ENCODE peak calls at places on chromosomes 1 and 21, in four cellular contexts. R is IMR-90, J is nucleus accumbens, D is AG08396. W is an unnamed sample.

GRCh38 chr1:56819393-56819899 is at the start of gene FYB2:
- DNase-seq in R (no peak), D (no peak), J (no peak), W (no peak)

GRCh38 chr1:227343727-227344551 is 25.6 kb upstream of the CDC42BPA start:
- DNase-seq in J (no peak), D (peak), R (peak), W (peak)

GRCh38 chr1:64550946-64551345 is 81.0 kb downstream of the CACHD1 start:
- DNase-seq in R (no peak), J (no peak), D (no peak), W (no peak)

GRCh38 chr1:200894712-200895447 is at the start of gene INAVA:
- DNase-seq in D (no peak), R (no peak), J (no peak), W (no peak)

GRCh38 chr1:25520446-25521061 is 22.9 kb upstream of the LDLRAP1 start:
- DNase-seq in R (peak), D (peak), J (no peak), W (peak)

GRCh38 chr1:219666242-219666641 is 53.3 kb upstream of the ZC3H11B start:
- DNase-seq in J (no peak), D (peak), R (peak), W (no peak)

GRCh38 chr1:85374160-85374559 is 90.8 kb downstream of the DDAH1 start:
- DNase-seq in J (no peak), D (peak), R (peak), W (no peak)

GRCh38 chr1:171233183-171233582 is 15.1 kb upstream of the FMO1 start:
- DNase-seq in J (no peak), D (no peak), R (no peak), W (no peak)

GRCh38 chr1:113141650-113142473 is 68.9 kb downstream of the LRIG2 start:
- DNase-seq in R (peak), D (peak), J (no peak), W (no peak)

GRCh38 chr1:21775542-21775899 is 7.4 kb downstream of the USP48 start:
- DNase-seq in R (no peak), D (no peak), J (no peak), W (no peak)

GRCh38 chr1:9510130-9510529 is 29.1 kb upstream of the SLC25A33 start:
- DNase-seq in J (no peak), D (no peak), R (no peak), W (no peak)

GRCh38 chr1:180548686-180549326 is 10.0 kb upstream of the OVAAL start:
- DNase-seq in D (no peak), R (no peak), J (no peak), W (no peak)

GRCh38 chr1:221759436-221759835 is 17.5 kb upstream of the DUSP10 start:
- DNase-seq in J (no peak), R (peak), D (no peak), W (no peak)

GRCh38 chr1:71770121-71770520 is 512.2 kb downstream of the NEGR1 start:
- DNase-seq in D (no peak), J (no peak), R (peak), W (no peak)

GRCh38 chr21:42687796-42688195 is 34.4 kb downstream of the PDE9A start:
- DNase-seq in J (no peak), R (no peak), D (no peak), W (no peak)

GRCh38 chr1:177959793-177960515 is 9.9 kb downstream of the SEC16B start:
- DNase-seq in J (no peak), R (peak), D (peak), W (peak)

GRCh38 chr1:50968884-50969610 is 998 bp upstream of the CDKN2C start:
- DNase-seq in D (peak), J (peak), R (no peak), W (no peak)

W was measured in SW 1271.